ENCODE peak calls at places on chromosome 13, in six cellular contexts. I, J, C, D, A and F are unnamed samples.

GRCh38 chr13:100483836-100484381 is 104.7 kb downstream of the GGACT start:
- DNase-seq in I (no peak), J (no peak), C (no peak), D (no peak), A (no peak), F (no peak)

GRCh38 chr13:94020833-94021232 is 458.6 kb downstream of the DCT start:
- DNase-seq in I (no peak), J (no peak), C (no peak), D (no peak), A (no peak), F (no peak)

GRCh38 chr13:35146686-35147085 is 204.6 kb downstream of the NBEA start:
- DNase-seq in I (no peak), J (no peak), C (no peak), D (no peak), A (no peak), F (no peak)

GRCh38 chr13:107834268-107834667 is 381.1 kb downstream of the LIG4 start:
- DNase-seq in I (no peak), J (no peak), C (no peak), D (no peak), A (no peak), F (no peak)

GRCh38 chr13:34941835-34942731 is at the start of gene NBEA:
- DNase-seq in I (peak; percentile 87), J (peak; percentile 74), C (peak; percentile 72), D (no peak), A (peak; percentile 77), F (peak; percentile 76)

GRCh38 chr13:33258437-33259193 is 26.9 kb downstream of the STARD13 start:
- DNase-seq in I (no peak), J (no peak), C (no peak), D (no peak), A (no peak), F (no peak)

GRCh38 chr13:111972261-111972780 is 94.6 kb upstream of the SOX1 start:
- DNase-seq in I (no peak), J (no peak), C (no peak), D (no peak), A (no peak), F (no peak)

GRCh38 chr13:62418872-62419271 is 1003.2 kb upstream of the PCDH20 start:
- DNase-seq in I (no peak), J (no peak), C (no peak), D (no peak), A (no peak), F (no peak)

GRCh38 chr13:82412749-82413148 is 1469.5 kb downstream of the SLITRK1 start:
- DNase-seq in I (no peak), J (no peak), C (no peak), D (no peak), A (no peak), F (no peak)

GRCh38 chr13:111051041-111051440 is 64.1 kb upstream of the ARHGEF7 start:
- DNase-seq in I (no peak), J (no peak), C (no peak), D (no peak), A (no peak), F (no peak)

GRCh38 chr13:61253105-61253877 is 162.4 kb downstream of the PCDH20 start:
- DNase-seq in I (no peak), J (no peak), C (no peak), D (no peak), A (no peak), F (no peak)

GRCh38 chr13:61252213-61252612 is 163.4 kb downstream of the PCDH20 start:
- DNase-seq in I (no peak), J (no peak), C (no peak), D (no peak), A (no peak), F (no peak)

GRCh38 chr13:61258185-61258584 is 157.5 kb downstream of the PCDH20 start:
- DNase-seq in I (no peak), J (no peak), C (no peak), D (no peak), A (no peak), F (no peak)

DNA sequence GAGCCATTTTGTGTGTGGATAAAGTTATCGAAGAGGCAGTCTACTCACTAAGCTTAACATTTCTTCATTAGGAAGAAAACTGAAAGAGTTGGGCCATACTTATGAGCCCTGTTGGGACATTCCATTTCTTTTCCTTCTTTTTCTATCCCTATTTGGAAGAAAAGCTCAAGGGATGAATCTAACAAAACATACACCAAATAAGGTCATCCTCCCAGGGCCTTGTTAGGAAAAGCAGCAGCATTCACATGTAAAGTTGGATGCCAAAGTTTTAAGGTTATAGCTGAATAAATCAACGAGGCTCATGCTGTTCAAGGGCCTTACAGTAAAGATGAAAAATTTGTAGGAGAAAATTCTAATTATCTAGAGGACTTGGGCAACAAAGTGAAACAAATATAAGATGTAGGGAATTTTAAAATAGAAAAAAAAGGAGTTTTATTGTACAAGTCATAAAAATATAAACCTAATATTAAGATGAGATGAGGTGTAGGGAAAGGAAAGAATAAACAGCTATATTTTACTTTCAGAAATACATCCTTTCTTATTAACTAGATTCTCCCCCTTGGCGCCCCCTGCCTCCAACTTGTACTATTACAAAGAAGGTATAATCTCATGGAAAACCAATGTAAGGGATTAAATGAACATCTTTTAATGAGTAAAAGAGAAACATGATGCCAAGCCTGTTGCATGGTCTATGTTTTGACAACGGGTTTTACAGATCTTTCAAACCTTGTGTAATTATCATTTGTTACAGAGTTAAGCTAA is 160.4 kb downstream of the PCDH20 start:
- DNase-seq in I (no peak), J (no peak), C (no peak), D (no peak), A (no peak), F (no peak)
- TF ChIP-seq CTCF in I (no peak), J (no peak), C (no peak), D (no peak), A (peak; percentile 16), F (no peak)

DNA sequence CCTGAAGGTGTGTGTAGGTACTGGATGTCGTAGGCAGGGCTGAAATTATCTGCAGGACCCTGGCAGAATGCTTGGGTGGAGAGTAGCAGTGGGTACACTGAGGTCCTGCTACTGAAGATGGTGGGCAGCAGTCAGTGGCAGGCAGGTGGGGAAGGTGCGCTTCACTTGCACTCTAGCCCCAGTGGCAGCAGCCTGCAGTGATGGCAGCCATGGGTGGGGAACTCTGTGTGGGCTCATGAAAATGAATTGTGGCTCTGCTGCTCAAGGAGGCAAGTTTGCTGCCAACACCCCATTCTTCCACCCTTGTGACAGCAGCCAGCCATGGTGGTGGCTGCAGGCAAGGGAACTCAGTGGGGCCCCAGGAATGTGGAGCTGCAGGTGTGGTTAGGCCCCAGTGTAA is 1242.7 kb upstream of the MIR17HG start:
- DNase-seq in I (no peak), J (no peak), C (no peak), D (no peak), A (no peak), F (no peak)
- H3K9me3 ChIP-seq in I (no peaks in the 10 kb centered on the region), J (no peaks in the 10 kb centered on the region), C (no peaks in the 10 kb centered on the region), D (peaks cover 9% of the 10 kb centered on the region), A (peaks cover 21% of the 10 kb centered on the region), F (no peaks in the 10 kb centered on the region)

DNA sequence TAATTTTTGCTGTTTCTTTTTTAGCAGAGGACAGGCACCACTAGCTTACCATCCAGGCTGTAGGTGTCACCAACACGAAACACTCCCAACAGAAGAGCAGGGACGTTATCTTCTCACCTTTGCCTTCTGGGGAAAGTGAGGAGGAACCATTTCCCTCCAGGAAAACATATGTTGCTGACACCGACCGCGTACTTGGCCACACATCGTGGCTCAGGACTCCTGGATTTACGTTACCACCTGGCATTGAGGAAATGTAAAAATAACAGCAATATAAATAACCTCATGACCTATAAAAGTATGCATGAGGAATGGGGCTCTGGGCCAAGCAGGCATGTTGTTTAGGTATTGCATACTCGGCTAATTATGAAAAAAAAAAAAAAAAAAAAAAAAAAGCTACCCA is 525.1 kb downstream of the MYO16 start:
- DNase-seq in I (no peak), J (no peak), C (no peak), D (no peak), A (no peak), F (no peak)
- H3K4me3 ChIP-seq in I (no peak overlapping the region), J (no peak overlapping the region), C (no peak overlapping the region), D (no peak overlapping the region), A (no peak overlapping the region), F (no peak overlapping the region)

GRCh38 chr13:21063031-21063430 is 1.6 kb upstream of the LATS2 start:
- DNase-seq in I (no peak), J (no peak), C (no peak), D (no peak), A (no peak), F (no peak)

GRCh38 chr13:21060063-21060826 is 1.1 kb downstream of the LATS2 start:
- DNase-seq in I (peak; percentile 59), J (peak; percentile 52), C (no peak), D (no peak), A (peak; percentile 63), F (peak; percentile 66)

GRCh38 chr13:21058361-21058760 is 3.0 kb downstream of the LATS2 start:
- DNase-seq in I (no peak), J (no peak), C (no peak), D (no peak), A (no peak), F (no peak)

GRCh38 chr13:21060827-21061076 is 634 bp downstream of the LATS2 start:
- DNase-seq in I (peak; percentile 66), J (peak; percentile 29), C (no peak), D (no peak), A (peak; percentile 60), F (no peak)

GRCh38 chr13:21061077-21061945 is at the start of gene LATS2:
- DNase-seq in I (peak; percentile 97), J (peak; percentile 97), C (peak; percentile 68), D (peak; percentile 83), A (peak; percentile 99), F (peak; percentile 97)
- TF ChIP-seq CTCF in I (peak; percentile 13), J (peak; percentile 6), C (no peak), D (peak; percentile 18), A (peak; percentile 53), F (no peak)

DNA sequence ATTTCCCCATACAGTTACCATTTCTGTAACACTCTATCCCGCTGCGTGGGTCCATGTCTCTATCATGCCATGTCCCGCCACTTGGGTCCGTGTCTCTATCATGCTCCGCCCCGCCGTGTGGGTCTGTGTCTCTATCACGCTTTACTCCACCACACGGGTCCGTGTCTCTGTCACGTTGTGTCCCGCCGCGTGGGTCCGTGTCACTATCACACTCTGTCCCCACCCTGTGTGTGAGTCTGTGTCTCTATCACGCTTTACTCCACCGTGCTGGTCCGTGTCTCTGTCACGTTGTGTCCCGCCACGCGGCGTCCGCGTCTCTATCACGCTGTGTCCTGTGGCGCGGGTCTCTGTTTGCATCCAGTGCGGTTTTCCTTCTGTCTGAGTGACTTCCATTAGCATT is 11.6 kb downstream of the ADPRHL1 start:
- DNase-seq in I (no peak), J (no peak), C (no peak), D (no peak), A (no peak), F (no peak)
- H3K9me3 ChIP-seq in I (no peaks in the 10 kb centered on the region), J (no peaks in the 10 kb centered on the region), C (no peaks in the 10 kb centered on the region), D (peaks cover 10% of the 10 kb centered on the region), A (no peaks in the 10 kb centered on the region), F (no peaks in the 10 kb centered on the region)